ENCODE peak calls at places on chromosomes 5 and 9, in four cellular contexts. H, M, F and E are unnamed samples.

GRCh38 chr9:80648336-80648735 is 1041.0 kb downstream of the TLE1 start:
- DNase-seq in F (peak; percentile 59), M (no peak), H (no peak), E (no peak)

GRCh38 chr5:52896524-52897237 is 92.5 kb upstream of the ITGA2 start:
- DNase-seq in H (no peak), F (peak; percentile 29), M (no peak), E (no peak)

GRCh38 chr5:61569353-61569752 is 237.3 kb downstream of the ZSWIM6 start:
- DNase-seq in F (no peak), H (no peak), M (no peak), E (no peak)

GRCh38 chr5:169201597-169201996 is 99.3 kb downstream of the SLIT3 start:
- DNase-seq in M (no peak), H (no peak), F (no peak), E (no peak)

GRCh38 chr9:135126480-135127187 is 39.2 kb downstream of the OLFM1 start:
- DNase-seq in H (no peak), F (no peak), M (no peak), E (no peak)

GRCh38 chr5:138230261-138230660 is 17.1 kb upstream of the CDC23 start:
- DNase-seq in H (no peak), F (no peak), M (no peak), E (no peak)

GRCh38 chr9:98372077-98372812 is 116.8 kb upstream of the TBC1D2 start:
- DNase-seq in F (no peak), M (no peak), H (no peak), E (no peak)

GRCh38 chr5:127844631-127845030 is 141.4 kb downstream of the CCDC192 start:
- DNase-seq in M (no peak), H (no peak), F (no peak), E (no peak)

GRCh38 chr5:122576266-122577016 is 198.4 kb upstream of the SNX2 start:
- DNase-seq in H (no peak), M (no peak), F (no peak), E (no peak)